ENCODE peak calls at places on chromosomes 7 and 10, in seven cellular contexts. U is T-helper 22 cell; T is iris pigment epithelial cell; M is left cardiac atrium; N is HTR-8/SVneo; P is NCI-H1694 treated with DMSO at 0.1 percent for 48 hours; Z is activated CD4-positive, alpha-beta T cell treated with anti-CD3 and anti-CD28 coated beads, Interleukin-2, amount 10 ng/mL, durations not matched to agents 7 days and 5 days. S is an unnamed sample.

GRCh38 chr10:60681103-60681502 is 97.2 kb upstream of the CDK1 start:
- DNase-seq in N (no peak), T (no peak), U (no peak), Z (no peak), M (no peak), P (no peak), S (no peak)

GRCh38 chr10:79322616-79323566 is 24.4 kb upstream of the PPIF start:
- DNase-seq in Z (peak), N (peak), M (peak), U (peak), P (no peak), T (peak), S (no peak)

GRCh38 chr7:30926323-30926722 is 14.7 kb downstream of the AQP1 start:
- DNase-seq in U (no peak), Z (no peak), N (no peak), P (no peak), M (peak), T (no peak), S (no peak)

GRCh38 chr7:79008786-79009185 is 444.7 kb downstream of the MAGI2 start:
- DNase-seq in U (no peak), P (no peak), Z (no peak), T (no peak), M (no peak), N (no peak), S (no peak)

GRCh38 chr7:12670071-12670729 is 17.2 kb upstream of the ARL4A start:
- DNase-seq in T (peak), P (no peak), N (no peak), U (no peak), M (no peak), Z (no peak), S (no peak)

GRCh38 chr10:62048919-62049636 is 147.6 kb downstream of the ARID5B start:
- DNase-seq in P (no peak), T (peak), Z (peak), U (peak), N (peak), M (peak), S (peak)

GRCh38 chr7:79512269-79512668 is 58.8 kb upstream of the MAGI2 start:
- DNase-seq in T (peak), N (no peak), M (no peak), Z (no peak), P (no peak), U (no peak), S (no peak)

GRCh38 chr10:34967411-34967880 is 122.7 kb downstream of the CUL2 start:
- DNase-seq in M (peak), T (peak), U (no peak), N (no peak), Z (no peak), P (no peak), S (peak)